ENCODE peak calls at places on chromosomes 1 and 21, in nine cellular contexts. One of them, this sample, is unnamed.

GRCh38 chr1:226223786-226224244 is 351 bp downstream of the MIXL1 start:
- DNase-seq in coronary artery: no peak
- DNase-seq in neural progenitor cell: peak; percentile 76
- DNase-seq in cardiac fibroblast: no peak
- DNase-seq in bronchial epithelial cell: no peak
- DNase-seq in dorsolateral prefrontal cortex: no peak
- DNase-seq in spleen: peak; percentile 80
- DNase-seq in left ventricle myocardium inferior: no peak
- DNase-seq in A549: peak; percentile 15
- DNase-seq in this sample: no peak

GRCh38 chr1:232191560-232191959 is 438.4 kb downstream of the SIPA1L2 start:
- DNase-seq in bronchial epithelial cell: no peak
- DNase-seq in A549: no peak
- DNase-seq in cardiac fibroblast: no peak
- DNase-seq in dorsolateral prefrontal cortex: no peak
- DNase-seq in coronary artery: peak; percentile 57
- DNase-seq in spleen: no peak
- DNase-seq in left ventricle myocardium inferior: no peak
- DNase-seq in neural progenitor cell: no peak
- DNase-seq in this sample: no peak

GRCh38 chr21:25916226-25916625 is 181.5 kb downstream of the GABPA start:
- DNase-seq in left ventricle myocardium inferior: no peak
- DNase-seq in bronchial epithelial cell: peak; percentile 63
- DNase-seq in dorsolateral prefrontal cortex: no peak
- DNase-seq in coronary artery: no peak
- DNase-seq in neural progenitor cell: no peak
- DNase-seq in cardiac fibroblast: no peak
- DNase-seq in A549: no peak
- DNase-seq in spleen: no peak
- DNase-seq in this sample: no peak

GRCh38 chr1:82366694-82367093 is 566.0 kb downstream of the ADGRL2 start:
- DNase-seq in spleen: no peak
- DNase-seq in left ventricle myocardium inferior: no peak
- DNase-seq in coronary artery: no peak
- DNase-seq in dorsolateral prefrontal cortex: no peak
- DNase-seq in A549: no peak
- DNase-seq in bronchial epithelial cell: peak; percentile 90
- DNase-seq in neural progenitor cell: no peak
- DNase-seq in cardiac fibroblast: no peak
- DNase-seq in this sample: no peak

GRCh38 chr1:155437405-155437804 is 116.7 kb downstream of the RUSC1 start:
- DNase-seq in bronchial epithelial cell: no peak
- DNase-seq in coronary artery: no peak
- DNase-seq in left ventricle myocardium inferior: no peak
- DNase-seq in neural progenitor cell: no peak
- DNase-seq in A549: no peak
- DNase-seq in cardiac fibroblast: no peak
- DNase-seq in spleen: no peak
- DNase-seq in dorsolateral prefrontal cortex: no peak
- DNase-seq in this sample: no peak

GRCh38 chr1:47627016-47627415 is 189.2 kb downstream of the FOXD2 start:
- DNase-seq in cardiac fibroblast: no peak
- DNase-seq in bronchial epithelial cell: peak; percentile 7
- DNase-seq in left ventricle myocardium inferior: no peak
- DNase-seq in neural progenitor cell: peak; percentile 20
- DNase-seq in coronary artery: no peak
- DNase-seq in spleen: no peak
- DNase-seq in dorsolateral prefrontal cortex: no peak
- DNase-seq in A549: no peak
- DNase-seq in this sample: no peak

GRCh38 chr1:63668298-63668697 is 75.1 kb downstream of the PGM1 start:
- DNase-seq in cardiac fibroblast: peak; percentile 26
- DNase-seq in bronchial epithelial cell: peak; percentile 39
- DNase-seq in coronary artery: no peak
- DNase-seq in neural progenitor cell: no peak
- DNase-seq in left ventricle myocardium inferior: no peak
- DNase-seq in A549: no peak
- DNase-seq in dorsolateral prefrontal cortex: no peak
- DNase-seq in spleen: no peak
- DNase-seq in this sample: no peak

GRCh38 chr1:67735806-67736627 is 51.0 kb downstream of the GADD45A start:
- DNase-seq in cardiac fibroblast: peak; percentile 95
- DNase-seq in A549: peak; percentile 67
- DNase-seq in bronchial epithelial cell: peak; percentile 92
- DNase-seq in spleen: peak; percentile 88
- DNase-seq in left ventricle myocardium inferior: peak; percentile 73
- DNase-seq in dorsolateral prefrontal cortex: peak; percentile 34
- DNase-seq in neural progenitor cell: peak; percentile 46
- DNase-seq in coronary artery: peak; percentile 85
- DNase-seq in this sample: no peak

GRCh38 chr21:22062472-22063139 is 1064.4 kb downstream of the NCAM2 start:
- DNase-seq in left ventricle myocardium inferior: no peak
- DNase-seq in A549: no peak
- DNase-seq in neural progenitor cell: peak; percentile 13
- DNase-seq in dorsolateral prefrontal cortex: no peak
- DNase-seq in bronchial epithelial cell: no peak
- DNase-seq in spleen: no peak
- DNase-seq in coronary artery: no peak
- DNase-seq in cardiac fibroblast: no peak
- DNase-seq in this sample: no peak

GRCh38 chr1:187001198-187001904 is 172.6 kb downstream of the PLA2G4A start:
- DNase-seq in neural progenitor cell: no peak
- DNase-seq in dorsolateral prefrontal cortex: no peak
- DNase-seq in bronchial epithelial cell: peak; percentile 97
- DNase-seq in spleen: no peak
- DNase-seq in A549: peak; percentile 11
- DNase-seq in cardiac fibroblast: peak; percentile 95
- DNase-seq in left ventricle myocardium inferior: no peak
- DNase-seq in coronary artery: no peak
- DNase-seq in this sample: peak; percentile 8

GRCh38 chr21:42711667-42712066 is 58.2 kb downstream of the PDE9A start:
- DNase-seq in coronary artery: no peak
- DNase-seq in dorsolateral prefrontal cortex: no peak
- DNase-seq in cardiac fibroblast: no peak
- DNase-seq in neural progenitor cell: peak; percentile 69
- DNase-seq in spleen: no peak
- DNase-seq in A549: no peak
- DNase-seq in bronchial epithelial cell: no peak
- DNase-seq in left ventricle myocardium inferior: no peak
- DNase-seq in this sample: no peak

GRCh38 chr21:29893687-29894086 is 46.1 kb downstream of the GRIK1 start:
- DNase-seq in left ventricle myocardium inferior: no peak
- DNase-seq in coronary artery: no peak
- DNase-seq in dorsolateral prefrontal cortex: no peak
- DNase-seq in cardiac fibroblast: peak; percentile 2
- DNase-seq in A549: no peak
- DNase-seq in spleen: no peak
- DNase-seq in neural progenitor cell: no peak
- DNase-seq in bronchial epithelial cell: peak; percentile 67
- DNase-seq in this sample: no peak

GRCh38 chr1:247371801-247372259 is 40.2 kb upstream of the ZNF496 start:
- DNase-seq in neural progenitor cell: no peak
- DNase-seq in A549: no peak
- DNase-seq in coronary artery: no peak
- DNase-seq in left ventricle myocardium inferior: no peak
- DNase-seq in spleen: no peak
- DNase-seq in bronchial epithelial cell: no peak
- DNase-seq in cardiac fibroblast: no peak
- DNase-seq in dorsolateral prefrontal cortex: no peak
- DNase-seq in this sample: no peak

GRCh38 chr1:247378334-247379073 is 37.5 kb upstream of the NLRP3 start:
- DNase-seq in coronary artery: no peak
- DNase-seq in spleen: no peak
- DNase-seq in dorsolateral prefrontal cortex: no peak
- DNase-seq in A549: no peak
- DNase-seq in bronchial epithelial cell: no peak
- DNase-seq in cardiac fibroblast: no peak
- DNase-seq in neural progenitor cell: no peak
- DNase-seq in left ventricle myocardium inferior: no peak
- DNase-seq in this sample: no peak

GRCh38 chr1:247375747-247376146 is 40.2 kb upstream of the NLRP3 start:
- DNase-seq in coronary artery: no peak
- DNase-seq in A549: no peak
- DNase-seq in bronchial epithelial cell: no peak
- DNase-seq in cardiac fibroblast: no peak
- DNase-seq in dorsolateral prefrontal cortex: no peak
- DNase-seq in spleen: no peak
- DNase-seq in left ventricle myocardium inferior: no peak
- DNase-seq in neural progenitor cell: peak; percentile 29
- DNase-seq in this sample: no peak

GRCh38 chr1:247373721-247374141 is 42.1 kb upstream of the ZNF496 start:
- DNase-seq in dorsolateral prefrontal cortex: no peak
- DNase-seq in bronchial epithelial cell: no peak
- DNase-seq in A549: no peak
- DNase-seq in cardiac fibroblast: peak; percentile 60
- DNase-seq in left ventricle myocardium inferior: peak; percentile 41
- DNase-seq in coronary artery: no peak
- DNase-seq in spleen: peak; percentile 82
- DNase-seq in neural progenitor cell: peak; percentile 67
- DNase-seq in this sample: peak; percentile 66

GRCh38 chr1:247376659-247377058 is 39.3 kb upstream of the NLRP3 start:
- DNase-seq in left ventricle myocardium inferior: no peak
- DNase-seq in A549: no peak
- DNase-seq in dorsolateral prefrontal cortex: no peak
- DNase-seq in neural progenitor cell: peak; percentile 86
- DNase-seq in coronary artery: no peak
- DNase-seq in spleen: no peak
- DNase-seq in bronchial epithelial cell: no peak
- DNase-seq in cardiac fibroblast: no peak
- DNase-seq in this sample: no peak
- H3K4me3 ChIP-seq in left ventricle myocardium inferior: no peak overlapping the region
- H3K4me3 ChIP-seq in A549: no peak overlapping the region
- H3K4me3 ChIP-seq in dorsolateral prefrontal cortex: no peak overlapping the region
- H3K4me3 ChIP-seq in neural progenitor cell: peak overlapping the region; percentile 23
- H3K4me3 ChIP-seq in coronary artery: no peak overlapping the region
- H3K4me3 ChIP-seq in spleen: no peak overlapping the region
- H3K4me3 ChIP-seq in bronchial epithelial cell: no peak overlapping the region
- H3K4me3 ChIP-seq in cardiac fibroblast: no peak overlapping the region
- H3K4me3 ChIP-seq in this sample: no peak overlapping the region

DNA sequence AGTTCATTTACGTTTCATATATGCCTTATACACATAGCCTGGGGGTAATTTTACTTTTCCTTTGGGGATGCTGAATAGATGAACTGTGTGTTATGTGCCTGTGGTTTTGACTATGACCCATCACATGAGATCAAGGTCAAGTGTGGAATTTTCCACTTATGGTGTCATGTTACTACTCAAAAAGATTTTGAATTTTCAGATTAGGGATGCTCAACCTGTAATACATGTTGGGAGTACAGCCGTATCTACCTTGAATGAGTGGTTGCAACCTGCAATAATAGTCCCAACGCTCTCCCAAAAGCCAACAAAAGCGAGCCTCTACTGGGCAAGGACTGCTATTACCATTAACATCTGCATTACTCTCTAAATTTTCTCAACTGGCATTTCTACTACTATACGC is 68.5 kb upstream of the SDC3 start:
- DNase-seq in left ventricle myocardium inferior: no peak
- DNase-seq in A549: peak; percentile 9
- DNase-seq in neural progenitor cell: no peak
- DNase-seq in spleen: no peak
- DNase-seq in dorsolateral prefrontal cortex: no peak
- DNase-seq in bronchial epithelial cell: peak; percentile 12
- DNase-seq in cardiac fibroblast: peak; percentile 41
- DNase-seq in coronary artery: no peak
- DNase-seq in this sample: no peak
- TF ChIP-seq CTCF in left ventricle myocardium inferior: peak; percentile 29
- TF ChIP-seq CTCF in A549: no peak
- TF ChIP-seq CTCF in neural progenitor cell: peak; percentile 13
- TF ChIP-seq CTCF in spleen: no peak
- TF ChIP-seq CTCF in dorsolateral prefrontal cortex: no peak
- TF ChIP-seq CTCF in bronchial epithelial cell: peak; percentile 21
- TF ChIP-seq CTCF in cardiac fibroblast: peak; percentile 25
- TF ChIP-seq CTCF in coronary artery: no peak
- TF ChIP-seq CTCF in this sample: no peak

GRCh38 chr1:30147188-30147587 is 576.2 kb downstream of the MATN1 start:
- DNase-seq in cardiac fibroblast: no peak
- DNase-seq in neural progenitor cell: no peak
- DNase-seq in left ventricle myocardium inferior: no peak
- DNase-seq in A549: no peak
- DNase-seq in coronary artery: no peak
- DNase-seq in spleen: no peak
- DNase-seq in dorsolateral prefrontal cortex: no peak
- DNase-seq in bronchial epithelial cell: no peak
- DNase-seq in this sample: no peak

GRCh38 chr1:30149226-30149625 is 574.2 kb downstream of the MATN1 start:
- DNase-seq in bronchial epithelial cell: no peak
- DNase-seq in left ventricle myocardium inferior: no peak
- DNase-seq in dorsolateral prefrontal cortex: no peak
- DNase-seq in cardiac fibroblast: no peak
- DNase-seq in A549: no peak
- DNase-seq in coronary artery: no peak
- DNase-seq in spleen: no peak
- DNase-seq in neural progenitor cell: no peak
- DNase-seq in this sample: no peak

GRCh38 chr1:30148676-30149075 is 574.7 kb downstream of the MATN1 start:
- DNase-seq in left ventricle myocardium inferior: no peak
- DNase-seq in cardiac fibroblast: no peak
- DNase-seq in neural progenitor cell: no peak
- DNase-seq in A549: no peak
- DNase-seq in dorsolateral prefrontal cortex: no peak
- DNase-seq in bronchial epithelial cell: no peak
- DNase-seq in spleen: no peak
- DNase-seq in coronary artery: no peak
- DNase-seq in this sample: no peak

GRCh38 chr1:30151119-30151518 is 572.3 kb downstream of the MATN1 start:
- DNase-seq in bronchial epithelial cell: no peak
- DNase-seq in cardiac fibroblast: no peak
- DNase-seq in left ventricle myocardium inferior: no peak
- DNase-seq in coronary artery: no peak
- DNase-seq in dorsolateral prefrontal cortex: no peak
- DNase-seq in spleen: no peak
- DNase-seq in neural progenitor cell: no peak
- DNase-seq in A549: no peak
- DNase-seq in this sample: no peak

DNA sequence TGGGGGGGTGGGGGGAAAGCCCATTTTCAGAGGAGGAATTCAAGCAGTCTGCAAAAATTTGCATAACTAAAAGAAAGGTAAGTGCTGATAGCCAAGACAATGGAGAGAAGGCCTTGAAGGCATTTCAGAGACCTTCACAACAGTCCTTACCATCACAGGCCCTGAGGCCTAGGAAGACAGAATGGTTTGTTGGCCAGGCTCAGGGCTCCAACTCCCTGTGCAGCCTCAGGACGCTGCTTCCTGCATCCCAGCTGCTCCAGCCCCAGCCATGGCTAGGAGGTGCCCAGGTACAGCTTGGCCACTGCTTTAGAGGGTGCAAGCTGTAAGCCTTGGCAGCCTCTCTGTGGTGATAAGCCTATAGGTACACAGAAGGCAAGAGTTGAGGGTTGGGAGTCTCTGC is 571.6 kb downstream of the MATN1 start:
- DNase-seq in bronchial epithelial cell: no peak
- DNase-seq in A549: no peak
- DNase-seq in left ventricle myocardium inferior: no peak
- DNase-seq in spleen: no peak
- DNase-seq in cardiac fibroblast: no peak
- DNase-seq in neural progenitor cell: no peak
- DNase-seq in dorsolateral prefrontal cortex: no peak
- DNase-seq in coronary artery: peak; percentile 24
- DNase-seq in this sample: no peak
- H3K4me3 ChIP-seq in bronchial epithelial cell: no peak overlapping the region
- H3K4me3 ChIP-seq in A549: no peak overlapping the region
- H3K4me3 ChIP-seq in left ventricle myocardium inferior: no peak overlapping the region
- H3K4me3 ChIP-seq in spleen: no peak overlapping the region
- H3K4me3 ChIP-seq in cardiac fibroblast: no peak overlapping the region
- H3K4me3 ChIP-seq in neural progenitor cell: no peak overlapping the region
- H3K4me3 ChIP-seq in dorsolateral prefrontal cortex: no peak overlapping the region
- H3K4me3 ChIP-seq in coronary artery: no peak overlapping the region
- H3K4me3 ChIP-seq in this sample: no peak overlapping the region

GRCh38 chr1:58816072-58816746 is 32.4 kb upstream of the JUN start:
- DNase-seq in cardiac fibroblast: peak; percentile 89
- DNase-seq in dorsolateral prefrontal cortex: peak; percentile 73
- DNase-seq in bronchial epithelial cell: peak; percentile 75
- DNase-seq in coronary artery: peak; percentile 93
- DNase-seq in left ventricle myocardium inferior: peak; percentile 93
- DNase-seq in spleen: peak; percentile 99
- DNase-seq in neural progenitor cell: peak; percentile 84
- DNase-seq in A549: peak; percentile 83
- DNase-seq in this sample: peak; percentile 91
- TF ChIP-seq CTCF in cardiac fibroblast: peak; percentile 1
- TF ChIP-seq CTCF in dorsolateral prefrontal cortex: peak; percentile 45
- TF ChIP-seq CTCF in bronchial epithelial cell: no peak
- TF ChIP-seq CTCF in coronary artery: no peak
- TF ChIP-seq CTCF in left ventricle myocardium inferior: peak; percentile 36
- TF ChIP-seq CTCF in spleen: peak; percentile 25
- TF ChIP-seq CTCF in neural progenitor cell: peak; percentile 12
- TF ChIP-seq CTCF in A549: no peak
- TF ChIP-seq CTCF in this sample: no peak

This sample was measured in NB4.